ENCODE peak calls at places on chromosomes 5 and 9, in six cellular contexts. C, L, H, I, A and Q are unnamed samples.

GRCh38 chr9:8600914-8601680 is 801.5 kb upstream of the DMAC1 start:
- DNase-seq in I (no peak), H (no peak), A (no peak), L (no peak), C (no peak), Q (no peak)

GRCh38 chr9:89660286-89660685 is 55.5 kb downstream of the GADD45G start:
- DNase-seq in A (no peak), L (no peak), I (no peak), C (no peak), H (no peak), Q (no peak)

GRCh38 chr5:44935871-44936270 is 127.1 kb downstream of the MRPS30 start:
- DNase-seq in A (no peak), H (no peak), L (no peak), I (no peak), C (no peak), Q (no peak)

GRCh38 chr9:75455444-75455921 is 367.2 kb downstream of the OSTF1 start:
- DNase-seq in I (no peak), L (no peak), H (peak), A (no peak), C (peak), Q (no peak)

GRCh38 chr5:156824800-156825199 is 25.3 kb upstream of the PPP1R2B start:
- DNase-seq in I (peak), H (peak), C (peak), L (no peak), A (no peak), Q (no peak)

GRCh38 chr5:71828641-71829040 is 109.6 kb downstream of the CARTPT start:
- DNase-seq in I (peak), A (no peak), C (peak), H (peak), L (no peak), Q (no peak)

GRCh38 chr5:108753877-108754276 is 6.2 kb downstream of the FER start:
- DNase-seq in C (peak), A (no peak), L (no peak), I (no peak), H (no peak), Q (no peak)

GRCh38 chr9:99660191-99660636 is 161.5 kb upstream of the NR4A3 start:
- DNase-seq in I (no peak), A (peak), H (no peak), L (peak), C (no peak), Q (no peak)

GRCh38 chr5:73369283-73369682 is 79.3 kb downstream of the FOXD1 start:
- DNase-seq in C (peak), A (no peak), I (no peak), H (no peak), L (no peak), Q (no peak)

GRCh38 chr5:165202144-165202910 is 1696.9 kb downstream of the MAT2B start:
- DNase-seq in H (no peak), C (no peak), A (no peak), I (no peak), L (no peak), Q (no peak)

GRCh38 chr5:31682847-31683246 is 43.9 kb downstream of the PDZD2 start:
- DNase-seq in H (no peak), C (no peak), L (no peak), A (no peak), I (no peak), Q (no peak)

GRCh38 chr9:83065233-83065632 is 2.3 kb upstream of the RASEF start:
- DNase-seq in A (no peak), L (no peak), I (no peak), C (no peak), H (no peak), Q (no peak)

GRCh38 chr9:83060557-83060956 is 2.4 kb downstream of the RASEF start:
- DNase-seq in A (no peak), I (no peak), C (no peak), L (no peak), H (no peak), Q (no peak)

GRCh38 chr9:83062011-83062652 is 810 bp downstream of the RASEF start:
- DNase-seq in L (no peak), I (no peak), A (peak), H (no peak), C (no peak), Q (peak)

GRCh38 chr9:83061036-83061435 is 1.9 kb downstream of the RASEF start:
- DNase-seq in H (no peak), I (no peak), C (no peak), A (no peak), L (no peak), Q (no peak)

GRCh38 chr9:83062653-83063527 is at the start of gene RASEF:
- DNase-seq in I (no peak), L (no peak), H (no peak), A (peak), C (no peak), Q (peak)
- TF ChIP-seq CTCF in I (peak), L (no peak), H (no peak), A (peak), C (no peak), Q (peak)

DNA sequence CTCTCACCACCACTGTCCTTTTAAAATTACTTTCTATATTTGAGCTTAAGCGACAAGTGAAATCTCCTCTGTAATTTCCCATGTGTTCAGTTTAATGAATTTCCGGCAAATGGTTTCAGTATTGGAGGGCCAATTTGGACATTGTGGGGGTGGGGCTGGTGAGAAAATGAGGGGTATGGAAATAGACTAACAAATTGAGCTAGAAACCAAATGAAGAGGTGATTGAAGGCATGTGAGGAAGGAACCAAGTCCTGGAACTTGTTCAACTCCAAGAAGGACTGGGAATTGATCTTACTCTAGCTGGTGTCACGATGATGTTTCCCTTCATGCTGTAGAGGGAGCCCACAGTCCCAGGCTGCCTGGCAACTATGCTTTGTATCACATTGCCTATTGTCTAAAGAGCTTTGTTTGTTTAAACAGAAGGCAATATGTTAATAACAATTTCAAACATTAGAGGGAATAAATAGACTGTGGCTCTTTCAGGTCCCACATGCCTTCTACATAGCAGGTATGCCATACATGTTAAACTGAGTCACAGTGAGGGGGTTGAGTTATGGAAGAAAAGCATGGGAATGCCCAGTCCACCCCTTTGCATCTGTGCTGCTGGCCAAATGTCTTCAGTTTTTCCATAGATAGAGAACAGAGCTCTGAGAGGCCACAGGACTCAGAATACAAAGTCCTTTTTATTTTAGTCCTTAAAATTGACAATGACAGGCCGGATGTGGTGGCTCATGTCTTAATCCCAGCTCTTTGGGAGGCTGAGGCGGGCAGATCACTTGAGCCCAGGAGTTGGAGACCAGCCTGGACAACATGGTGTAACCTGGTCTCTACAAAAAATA is 25.0 kb upstream of the MATR3 start:
- DNase-seq in L (no peak), I (no peak), C (no peak), H (peak), A (no peak), Q (no peak)
- TF ChIP-seq CTCF in L (peak), I (no peak), C (peak), H (peak), A (peak), Q (peak)

GRCh38 chr5:1324719-1325190 is 20.1 kb downstream of the CLPTM1L start:
- DNase-seq in A (no peak), H (no peak), L (no peak), C (no peak), I (no peak), Q (no peak)
- TF ChIP-seq CTCF in A (no peak), H (no peak), L (no peak), C (no peak), I (no peak), Q (no peak)

DNA sequence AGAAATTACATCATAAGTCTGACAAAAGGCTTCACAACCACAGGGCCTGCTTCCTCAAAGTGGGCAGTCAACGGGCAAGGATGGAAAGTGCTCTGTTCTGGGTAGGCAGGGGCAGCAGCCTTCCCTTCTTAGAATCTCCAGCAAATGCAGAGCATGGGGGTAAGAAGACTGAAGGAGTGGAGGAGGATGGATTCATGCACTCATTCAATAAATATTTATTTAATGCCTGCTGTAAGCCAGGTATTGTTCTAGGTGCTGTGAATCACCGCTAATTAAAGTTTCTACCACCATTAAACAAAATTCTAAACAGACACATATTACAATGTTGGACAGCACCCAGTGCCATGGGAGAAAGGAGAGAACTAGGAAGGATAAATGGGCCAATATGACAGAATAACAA is 195.6 kb downstream of the ELAVL2 start:
- DNase-seq in H (no peak), A (no peak), C (no peak), L (no peak), I (no peak), Q (no peak)
- TF ChIP-seq CTCF in H (no peak), A (no peak), C (no peak), L (no peak), I (no peak), Q (no peak)

GRCh38 chr9:92984976-92985375 is 37.7 kb downstream of the FGD3 start:
- DNase-seq in A (no peak), I (no peak), L (no peak), C (no peak), H (no peak), Q (no peak)

GRCh38 chr9:92983984-92984589 is 36.8 kb downstream of the FGD3 start:
- DNase-seq in C (no peak), H (no peak), A (no peak), I (no peak), L (no peak), Q (no peak)

GRCh38 chr9:92988215-92988731 is 41.0 kb downstream of the FGD3 start:
- DNase-seq in A (no peak), L (no peak), I (no peak), C (no peak), H (no peak), Q (no peak)

GRCh38 chr9:92989561-92989960 is 42.2 kb downstream of the FGD3 start:
- DNase-seq in H (no peak), I (no peak), C (no peak), L (no peak), A (no peak), Q (no peak)

GRCh38 chr9:92986175-92987110 is 39.1 kb downstream of the FGD3 start:
- DNase-seq in A (no peak), L (no peak), C (peak), H (peak), I (no peak), Q (no peak)
- TF ChIP-seq CTCF in A (peak), L (peak), C (peak), H (peak), I (peak), Q (peak)

GRCh38 chr5:179731791-179732411 is 721 bp upstream of the MAML1 start:
- DNase-seq in L (peak), I (peak), C (peak), H (peak), A (peak), Q (no peak)

GRCh38 chr5:179734536-179735164 is 2.0 kb downstream of the MAML1 start:
- DNase-seq in I (no peak), A (no peak), C (no peak), L (no peak), H (no peak), Q (no peak)

GRCh38 chr5:179732412-179732917 is at the start of gene MAML1:
- DNase-seq in L (peak), A (peak), C (peak), I (peak), H (peak), Q (peak)

GRCh38 chr5:179733764-179734126 is 1.1 kb downstream of the MAML1 start:
- DNase-seq in L (no peak), C (no peak), H (no peak), A (no peak), I (no peak), Q (no peak)

GRCh38 chr5:179732918-179733763 is 519 bp downstream of the MAML1 start:
- DNase-seq in L (peak), H (peak), C (peak), A (peak), I (no peak), Q (no peak)
- TF ChIP-seq CTCF in L (no peak), H (no peak), C (peak), A (no peak), I (no peak), Q (no peak)

GRCh38 chr9:135241381-135242380 is 154.2 kb downstream of the OLFM1 start:
- DNase-seq in L (no peak), A (peak), H (no peak), C (no peak), I (no peak), Q (peak)

GRCh38 chr9:135242406-135242805 is 154.9 kb downstream of the OLFM1 start:
- DNase-seq in H (no peak), A (peak), I (no peak), C (no peak), L (no peak), Q (peak)

GRCh38 chr9:135240222-135240621 is 152.8 kb downstream of the OLFM1 start:
- DNase-seq in C (no peak), I (no peak), L (no peak), H (no peak), A (peak), Q (peak)

GRCh38 chr9:135239769-135240141 is 152.3 kb downstream of the OLFM1 start:
- DNase-seq in A (no peak), L (no peak), C (no peak), H (no peak), I (no peak), Q (no peak)

DNA sequence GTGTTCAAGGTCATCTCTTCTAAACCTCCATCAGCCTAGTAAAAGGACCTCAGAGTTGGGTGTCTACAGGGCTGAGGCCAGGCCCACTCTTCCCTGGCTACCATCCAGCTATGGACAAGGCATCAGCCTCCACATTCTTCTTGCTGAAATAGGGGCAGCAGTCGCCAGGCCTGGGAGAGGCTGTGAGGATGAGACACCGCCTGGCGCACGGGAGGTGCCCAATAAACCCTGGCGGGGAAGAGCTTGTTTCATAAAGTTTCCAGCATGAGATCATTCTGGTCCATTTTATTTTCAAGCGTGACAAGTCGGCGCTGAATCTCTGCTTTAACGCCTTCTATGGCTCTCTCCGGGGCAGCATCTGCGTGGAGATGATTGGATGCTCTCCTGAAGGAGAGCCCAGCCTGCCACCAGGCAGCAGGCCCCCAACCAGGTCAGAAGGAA is 153.4 kb downstream of the OLFM1 start:
- DNase-seq in L (no peak), A (peak), H (no peak), I (no peak), C (no peak), Q (peak)
- TF ChIP-seq CTCF in L (no peak), A (no peak), H (no peak), I (no peak), C (no peak), Q (no peak)